ENCODE peak calls at places on chromosomes 7 and 10, in nine cellular contexts. G is tibial artery; W is left ventricle myocardium inferior; D is substantia nigra; S is lower lobe of right lung; N is CD4-positive, alpha-beta T cell; C is caudate nucleus; Y is PC-9; B is spleen. F is an unnamed sample.

GRCh38 chr10:111076191-111076681 is 593 bp upstream of the ADRA2A start:
- DNase-seq in W (peak), S (peak), N (peak), C (peak), Y (no peak), D (peak), G (no peak), B (peak), F (no peak)

GRCh38 chr10:75072727-75073126 is 38.7 kb upstream of the SAMD8 start:
- DNase-seq in G (no peak), Y (no peak), D (no peak), S (no peak), N (no peak), B (no peak), C (no peak), W (no peak), F (no peak)

GRCh38 chr7:47326808-47327207 is 255.1 kb downstream of the TNS3 start:
- DNase-seq in S (no peak), Y (no peak), W (peak), D (no peak), B (no peak), G (no peak), N (no peak), C (no peak), F (no peak)

GRCh38 chr10:97738616-97739015 is 1.7 kb downstream of the ZFYVE27 start:
- DNase-seq in D (no peak), G (no peak), W (no peak), Y (no peak), B (no peak), C (no peak), N (no peak), S (no peak), F (no peak)

GRCh38 chr10:15384154-15384553 is 13.1 kb upstream of the FAM171A1 start:
- DNase-seq in B (no peak), Y (no peak), G (no peak), C (no peak), S (no peak), W (no peak), N (no peak), D (no peak), F (no peak)

GRCh38 chr10:35735412-35735811 is 93.3 kb upstream of the FZD8 start:
- DNase-seq in W (no peak), B (no peak), D (no peak), C (no peak), N (no peak), S (no peak), Y (no peak), G (no peak), F (no peak)

GRCh38 chr7:138289864-138290263 is 170.2 kb upstream of the TRIM24 start:
- DNase-seq in N (no peak), D (no peak), G (no peak), B (no peak), W (no peak), S (no peak), Y (no peak), C (no peak), F (no peak)

GRCh38 chr10:19663344-19663743 is 152.9 kb upstream of the PLXDC2 start:
- DNase-seq in D (no peak), W (no peak), C (no peak), B (no peak), S (no peak), N (no peak), G (no peak), Y (no peak), F (no peak)

GRCh38 chr10:59240581-59241183 is 64.2 kb downstream of the PHYHIPL start:
- DNase-seq in S (no peak), B (no peak), C (no peak), D (no peak), G (no peak), W (no peak), Y (peak), N (no peak), F (no peak)

GRCh38 chr10:132292287-132292971 is 15.3 kb downstream of the STK32C start:
- DNase-seq in D (no peak), G (peak), Y (no peak), B (peak), N (no peak), S (peak), C (no peak), W (peak), F (no peak)

GRCh38 chr10:3568392-3568791 is 216.6 kb downstream of the KLF6 start:
- DNase-seq in D (no peak), C (no peak), G (no peak), S (no peak), B (no peak), W (no peak), Y (no peak), N (no peak), F (no peak)

GRCh38 chr7:134660961-134661376 is 14.3 kb downstream of the BPGM start:
- DNase-seq in C (no peak), Y (no peak), N (no peak), B (no peak), S (no peak), W (no peak), D (no peak), G (no peak), F (no peak)

GRCh38 chr10:131123496-131123895 is 188.0 kb downstream of the TCERG1L start:
- DNase-seq in S (no peak), G (no peak), W (no peak), Y (no peak), N (no peak), C (no peak), D (no peak), B (peak), F (no peak)
- H3K27ac ChIP-seq in S (no peak), G (no peak), W (no peak), Y (no peak), N (no peak), C (no peak), D (no peak), B (no peak), F (no peak)

GRCh38 chr7:45563804-45564461 is 10.2 kb upstream of the ADCY1 start:
- DNase-seq in W (peak), S (no peak), Y (no peak), B (no peak), D (no peak), N (no peak), G (no peak), C (no peak), F (peak)
- H3K27ac ChIP-seq in W (peak), S (no peak), Y (no peak), B (no peak), D (no peak), N (no peak), G (no peak), C (no peak), F (peak)

GRCh38 chr10:100184426-100185219 is 1.2 kb downstream of the ERLIN1 start:
- DNase-seq in D (no peak), C (no peak), W (no peak), B (no peak), G (no peak), S (no peak), N (no peak), Y (no peak), F (no peak)

GRCh38 chr10:100186253-100186780 is 488 bp upstream of the ERLIN1 start:
- DNase-seq in D (no peak), G (peak), B (no peak), S (peak), W (peak), Y (no peak), C (peak), N (no peak), F (peak)

GRCh38 chr10:100183482-100183881 is 2.3 kb downstream of the ERLIN1 start:
- DNase-seq in Y (peak), B (no peak), N (no peak), G (no peak), W (no peak), C (no peak), S (no peak), D (no peak), F (no peak)

GRCh38 chr10:100185364-100186252 is at the start of gene ERLIN1:
- DNase-seq in G (peak), W (peak), D (peak), Y (peak), S (peak), C (peak), B (peak), N (peak), F (peak)

GRCh38 chr10:100186813-100187212 is 984 bp upstream of the ERLIN1 start:
- DNase-seq in W (no peak), S (no peak), N (no peak), D (no peak), Y (no peak), C (no peak), G (no peak), B (peak), F (no peak)
- H3K27ac ChIP-seq in W (peak), S (peak), N (peak), D (peak), Y (no peak), C (no peak), G (peak), B (peak), F (peak)

DNA sequence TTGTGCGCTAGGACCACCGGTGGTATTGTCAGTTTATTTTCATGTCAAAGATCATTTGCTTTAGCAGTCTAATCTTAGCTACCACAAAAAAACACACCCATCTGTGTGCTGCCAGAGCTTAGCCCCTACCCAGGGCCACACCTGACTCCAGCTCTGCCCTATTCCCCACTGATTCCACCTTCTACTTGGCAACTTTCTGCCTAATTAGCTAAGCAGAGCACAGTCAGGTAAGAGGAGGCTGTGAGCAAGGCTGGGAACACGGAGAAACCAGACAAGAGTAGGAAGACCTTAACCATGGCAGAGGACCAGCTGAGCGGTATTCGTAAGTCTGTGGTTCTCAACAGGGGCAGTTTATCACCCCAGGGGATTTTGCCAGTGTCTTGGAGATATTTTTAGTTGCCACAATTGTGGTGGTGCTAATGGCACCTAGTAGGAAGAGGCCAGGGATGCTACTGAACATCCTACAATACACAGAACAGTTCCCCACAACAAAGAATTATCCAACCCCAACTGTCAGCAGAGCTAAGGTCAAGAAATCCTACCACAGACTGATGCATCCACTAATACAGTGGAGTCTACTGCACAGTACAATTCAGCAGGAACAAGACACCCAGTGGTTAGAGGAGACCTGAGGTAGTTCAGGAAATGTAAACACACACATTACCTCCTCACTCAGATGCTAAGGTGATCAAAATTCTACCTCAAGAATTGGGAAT is 91.6 kb downstream of the ZFAND4 start:
- DNase-seq in W (no peak), C (no peak), B (no peak), N (no peak), D (no peak), S (no peak), Y (no peak), G (no peak), F (no peak)
- H3K27ac ChIP-seq in W (peak), C (no peak), B (peak), N (peak), D (no peak), S (peak), Y (no peak), G (no peak), F (no peak)

DNA sequence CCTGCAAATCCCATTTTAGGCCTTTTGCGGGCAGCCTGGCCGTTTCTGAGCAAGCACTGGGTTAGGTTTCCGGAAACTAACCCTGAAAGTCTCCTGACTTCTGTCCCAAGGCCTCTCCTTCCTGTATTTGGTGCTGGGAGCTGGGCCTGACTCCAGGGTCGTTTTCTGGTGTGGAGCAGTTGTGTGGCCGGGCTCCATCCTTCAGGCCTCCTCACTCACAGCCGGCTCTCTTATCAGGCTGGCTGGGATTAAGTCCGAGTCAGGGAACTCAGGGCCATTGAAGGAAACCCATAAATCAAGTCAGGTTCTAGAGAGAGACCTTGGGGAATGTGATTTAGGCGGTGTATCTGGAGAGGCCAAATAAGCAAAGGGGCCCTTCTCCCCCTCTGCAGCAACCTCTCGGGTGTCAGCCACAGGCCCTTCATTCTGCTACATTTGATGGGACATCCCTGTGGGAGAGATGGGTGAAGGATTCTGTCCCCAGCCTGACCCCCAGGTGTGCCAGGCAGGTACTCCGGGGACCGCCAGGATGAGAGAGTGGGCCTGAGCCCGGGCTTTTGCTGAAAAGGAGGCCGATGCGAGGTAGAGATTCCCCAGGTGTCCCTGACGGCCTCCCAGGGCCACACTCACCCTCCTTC is 3.3 kb downstream of the GATA3 start:
- DNase-seq in Y (no peak), N (no peak), G (no peak), C (no peak), W (no peak), B (no peak), S (no peak), D (no peak), F (no peak)
- H3K27ac ChIP-seq in Y (peak), N (peak), G (no peak), C (no peak), W (peak), B (peak), S (peak), D (no peak), F (no peak)